ENCODE peak calls at places on chromosomes 6 and 20, in ten cellular contexts. R is cardiac fibroblast, C is Calu3, A is neural crest cell, B is psoas muscle, M is endothelial cell, P is A549, I is choroid plexus epithelial cell, E is esophagus muscularis mucosa, U is HFFc6. G is an unnamed sample.

GRCh38 chr6:17390276-17390675 is 3.1 kb upstream of the CAP2 start:
- DNase-seq in R (no peak), C (no peak), A (no peak), B (no peak), M (no peak), P (no peak), I (no peak), E (no peak), U (no peak), G (no peak)

GRCh38 chr6:1641391-1641790 is 31.7 kb downstream of the FOXC1 start:
- DNase-seq in R (no peak), C (peak; percentile 80), A (no peak), B (no peak), M (no peak), P (no peak), I (no peak), E (no peak), U (no peak), G (no peak)

GRCh38 chr6:35736982-35737412 is at the start of gene ARMC12:
- DNase-seq in R (no peak), C (no peak), A (no peak), B (no peak), M (no peak), P (no peak), I (no peak), E (no peak), U (no peak), G (no peak)

GRCh38 chr6:169456840-169457239 is 203.2 kb upstream of the THBS2 start:
- DNase-seq in R (no peak), C (no peak), A (no peak), B (no peak), M (no peak), P (no peak), I (no peak), E (no peak), U (no peak), G (no peak)

GRCh38 chr6:36368921-36369880 is 18.3 kb downstream of the ETV7 start:
- DNase-seq in R (peak; percentile 85), C (peak; percentile 35), A (no peak), B (peak; percentile 72), M (no peak), P (no peak), I (peak; percentile 86), E (no peak), U (peak; percentile 91), G (no peak)

GRCh38 chr6:150266963-150267685 is 101.7 kb upstream of the IYD start:
- DNase-seq in R (peak; percentile 4), C (no peak), A (no peak), B (no peak), M (no peak), P (no peak), I (no peak), E (no peak), U (no peak), G (no peak)

GRCh38 chr20:11902264-11902663 is 15.4 kb upstream of the BTBD3 start:
- DNase-seq in R (peak; percentile 74), C (no peak), A (no peak), B (no peak), M (no peak), P (peak; percentile 14), I (peak; percentile 82), E (no peak), U (peak; percentile 24), G (no peak)

GRCh38 chr6:129748212-129748900 is 38.4 kb upstream of the ARHGAP18 start:
- DNase-seq in R (peak; percentile 77), C (peak; percentile 39), A (no peak), B (no peak), M (no peak), P (no peak), I (peak; percentile 89), E (no peak), U (no peak), G (peak; percentile 91)

GRCh38 chr20:44222969-44223368 is 12.4 kb upstream of the OSER1 start:
- DNase-seq in R (no peak), C (no peak), A (no peak), B (no peak), M (peak; percentile 23), P (peak; percentile 21), I (no peak), E (no peak), U (no peak), G (no peak)

GRCh38 chr6:41371461-41371991 is 36.1 kb downstream of the NCR2 start:
- DNase-seq in R (peak; percentile 58), C (peak; percentile 62), A (peak; percentile 44), B (peak; percentile 51), M (peak; percentile 68), P (no peak), I (peak; percentile 73), E (peak; percentile 91), U (peak; percentile 14), G (no peak)

GRCh38 chr20:62648318-62648995 is 6.2 kb downstream of the SLCO4A1 start:
- DNase-seq in R (no peak), C (no peak), A (no peak), B (no peak), M (no peak), P (no peak), I (no peak), E (no peak), U (no peak), G (no peak)

GRCh38 chr6:131083687-131084086 is 20.6 kb upstream of the EPB41L2 start:
- DNase-seq in R (no peak), C (no peak), A (no peak), B (no peak), M (no peak), P (no peak), I (no peak), E (no peak), U (no peak), G (no peak)

GRCh38 chr6:87396595-87397392 is 11.0 kb upstream of the CFAP206 start:
- DNase-seq in R (no peak), C (no peak), A (no peak), B (no peak), M (no peak), P (no peak), I (no peak), E (no peak), U (no peak), G (peak; percentile 50)

GRCh38 chr6:42224222-42225042 is 6.8 kb upstream of the MRPS10 start:
- DNase-seq in R (peak; percentile 95), C (peak; percentile 40), A (no peak), B (no peak), M (no peak), P (peak; percentile 88), I (peak; percentile 85), E (no peak), U (peak; percentile 91), G (peak; percentile 91)

GRCh38 chr6:11251553-11252358 is 19.3 kb upstream of the NEDD9 start:
- DNase-seq in R (peak; percentile 91), C (peak; percentile 60), A (no peak), B (no peak), M (no peak), P (no peak), I (peak; percentile 85), E (no peak), U (peak; percentile 40), G (no peak)

GRCh38 chr6:129490551-129491245 is 219.3 kb downstream of the ARHGAP18 start:
- DNase-seq in R (peak; percentile 99), C (peak; percentile 81), A (no peak), B (no peak), M (no peak), P (peak; percentile 78), I (peak; percentile 99), E (no peak), U (peak; percentile 96), G (peak; percentile 80)

GRCh38 chr6:43254138-43254817 is 11.0 kb downstream of the TTBK1 start:
- DNase-seq in R (peak; percentile 41), C (no peak), A (no peak), B (no peak), M (no peak), P (no peak), I (peak; percentile 41), E (no peak), U (peak; percentile 32), G (no peak)

GRCh38 chr6:72809701-72810379 is 188.0 kb downstream of the KCNQ5 start:
- DNase-seq in R (no peak), C (no peak), A (no peak), B (no peak), M (no peak), P (no peak), I (no peak), E (no peak), U (no peak), G (no peak)

DNA sequence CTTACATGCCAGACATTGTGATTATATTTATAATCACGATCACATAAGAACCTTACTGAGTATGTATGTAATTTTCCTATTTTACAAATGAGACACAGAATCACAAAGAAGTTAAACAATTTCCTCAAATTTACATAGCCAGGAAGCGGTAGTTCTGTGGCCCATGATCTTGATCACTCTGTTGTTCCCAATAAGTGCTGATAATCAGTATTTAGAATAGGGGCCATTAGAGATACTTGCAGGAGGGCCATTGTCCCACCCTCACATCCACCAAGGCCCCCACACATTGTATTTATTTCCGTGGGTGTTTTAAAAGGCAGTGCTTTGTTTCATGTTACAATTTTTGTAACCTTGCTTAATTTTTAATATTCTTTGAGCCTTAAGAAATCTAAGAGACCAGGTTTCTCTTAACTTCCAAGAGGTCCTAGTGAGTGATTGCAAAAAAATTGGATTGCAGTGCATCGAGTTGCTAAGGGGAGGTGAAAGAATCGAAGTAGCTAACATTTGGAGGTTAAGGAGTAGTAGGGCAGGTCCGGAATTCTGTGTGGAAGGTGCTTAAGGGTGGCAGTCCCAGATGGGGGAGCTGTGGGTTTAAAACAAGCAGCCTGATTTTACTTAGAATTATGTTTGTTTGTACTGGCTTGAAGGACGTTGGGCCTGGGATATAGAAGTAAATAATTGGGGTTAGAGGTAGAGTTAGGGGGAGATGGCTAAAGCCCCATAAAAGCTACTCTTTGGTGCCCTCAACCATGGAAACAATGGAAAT is 339.4 kb downstream of the CDKAL1 start:
- DNase-seq in R (peak; percentile 46), C (peak; percentile 58), A (no peak), B (no peak), M (no peak), P (peak; percentile 57), I (peak; percentile 64), E (no peak), U (no peak), G (no peak)
- TF ChIP-seq CTCF in R (no peak), C (peak; percentile 25), A (peak; percentile 8), B (no peak), M (no peak), P (no peak), I (peak; percentile 55), E (no peak), U (peak; percentile 42), G (no peak)

GRCh38 chr20:3314391-3314790 is 75.4 kb upstream of the SLC4A11 start:
- DNase-seq in R (no peak), C (no peak), A (no peak), B (no peak), M (no peak), P (no peak), I (no peak), E (no peak), U (no peak), G (no peak)
- TF ChIP-seq CTCF in R (no peak), C (no peak), A (no peak), B (no peak), M (no peak), P (no peak), I (no peak), E (no peak), U (no peak), G (no peak)

GRCh38 chr6:27809939-27810767 is 102.0 kb downstream of the OR2B2 start:
- DNase-seq in R (peak; percentile 99), C (peak; percentile 87), A (peak; percentile 67), B (peak; percentile 76), M (peak; percentile 56), P (peak; percentile 95), I (peak; percentile 99), E (no peak), U (peak; percentile 98), G (peak; percentile 99)
- TF ChIP-seq CTCF in R (no peak), C (no peak), A (no peak), B (no peak), M (no peak), P (no peak), I (peak; percentile 40), E (no peak), U (peak; percentile 26), G (no peak)

GRCh38 chr20:38222923-38223742 is 37.4 kb downstream of the KIAA1755 start:
- DNase-seq in R (no peak), C (no peak), A (no peak), B (no peak), M (no peak), P (no peak), I (no peak), E (no peak), U (no peak), G (no peak)
- TF ChIP-seq CTCF in R (no peak), C (no peak), A (peak; percentile 34), B (no peak), M (no peak), P (no peak), I (no peak), E (no peak), U (peak; percentile 67), G (no peak)

G was measured in GM12865.